ENCODE peak calls at places on chromosomes 6 and 20, in ten cellular contexts. V is sigmoid colon, L is BE2C, R is heart left ventricle, C is IMR-90, X is lung, F is body of pancreas, D is cardiac muscle cell, A is OCI-LY7, E is lower lobe of right lung. Z is an unnamed sample.
A peak's percentile ranks its signal among the peaks of the same experiment; 100 is the strongest.

GRCh38 chr6:51398064-51398740 is 579.5 kb downstream of the TFAP2B start:
- DNase-seq in E (peak; percentile 47), R (no peak), C (no peak), X (peak; percentile 37), L (peak; percentile 22), V (no peak), D (no peak), A (no peak), F (no peak), Z (no peak)

GRCh38 chr6:134295953-134296553 is 21.9 kb downstream of the SGK1 start:
- DNase-seq in E (no peak), C (peak; percentile 100), D (peak; percentile 99), X (peak; percentile 32), L (no peak), A (peak; percentile 10), V (peak; percentile 68), F (no peak), R (no peak), Z (no peak)

GRCh38 chr6:23611776-23612381 is 514.1 kb upstream of the NRSN1 start:
- DNase-seq in V (no peak), C (no peak), D (no peak), E (no peak), X (no peak), F (no peak), A (no peak), R (no peak), L (peak; percentile 74), Z (no peak)

GRCh38 chr6:143060806-143061596 is at the start of gene AIG1:
- DNase-seq in E (no peak), X (peak; percentile 75), R (peak; percentile 86), D (no peak), A (no peak), V (no peak), C (no peak), F (no peak), L (peak; percentile 66), Z (peak; percentile 21)

GRCh38 chr6:158284340-158285210 is 27.7 kb upstream of the TULP4 start:
- DNase-seq in X (no peak), A (no peak), D (peak; percentile 85), C (peak; percentile 98), E (no peak), L (no peak), F (no peak), V (no peak), R (no peak), Z (no peak)

GRCh38 chr20:31699801-31700728 is 22.6 kb downstream of the BCL2L1 start:
- DNase-seq in E (no peak), F (no peak), C (no peak), R (no peak), V (no peak), X (no peak), D (no peak), A (no peak), L (no peak), Z (no peak)

GRCh38 chr20:20568604-20569205 is 143.7 kb downstream of the RALGAPA2 start:
- DNase-seq in L (peak; percentile 43), X (no peak), A (peak; percentile 58), F (peak; percentile 43), C (peak; percentile 58), R (no peak), E (no peak), V (no peak), D (peak; percentile 63), Z (no peak)

GRCh38 chr6:11260249-11261038 is 28.0 kb upstream of the NEDD9 start:
- DNase-seq in A (no peak), R (no peak), F (no peak), X (no peak), D (no peak), C (no peak), E (no peak), L (no peak), V (no peak), Z (no peak)

GRCh38 chr20:10754809-10755208 is 81.0 kb upstream of the JAG1 start:
- DNase-seq in V (no peak), A (no peak), F (no peak), E (no peak), R (no peak), D (no peak), C (no peak), X (no peak), L (no peak), Z (no peak)

GRCh38 chr6:87756858-87757257 is 54.8 kb upstream of the AKIRIN2 start:
- DNase-seq in L (no peak), V (no peak), A (peak; percentile 94), X (peak; percentile 48), E (peak; percentile 53), F (no peak), D (peak; percentile 87), R (no peak), C (peak; percentile 83), Z (no peak)

GRCh38 chr6:129753422-129753821 is 43.4 kb upstream of the ARHGAP18 start:
- DNase-seq in D (peak; percentile 61), A (no peak), V (no peak), E (no peak), C (peak; percentile 70), L (no peak), F (no peak), R (no peak), X (no peak), Z (no peak)

GRCh38 chr6:132937466-132937906 is 123.1 kb downstream of the RPS12 start:
- DNase-seq in V (no peak), A (peak; percentile 41), C (peak; percentile 44), R (no peak), F (peak; percentile 83), D (peak; percentile 57), E (no peak), L (peak; percentile 80), X (peak; percentile 55), Z (no peak)

GRCh38 chr6:154070657-154071056 is 31.6 kb downstream of the OPRM1 start:
- DNase-seq in V (no peak), E (no peak), L (no peak), D (no peak), C (no peak), F (no peak), R (no peak), X (no peak), A (no peak), Z (no peak)

GRCh38 chr20:36398515-36398914 is 92.4 kb downstream of the DLGAP4 start:
- DNase-seq in E (no peak), C (no peak), L (no peak), A (no peak), R (no peak), D (no peak), F (no peak), V (no peak), X (no peak), Z (no peak)

GRCh38 chr6:47967843-47968242 is 143.2 kb downstream of the PTCHD4 start:
- DNase-seq in V (no peak), R (no peak), C (no peak), E (no peak), A (no peak), F (no peak), X (no peak), D (no peak), L (no peak), Z (no peak)

GRCh38 chr20:1423625-1424106 is 30.8 kb upstream of the FKBP1A start:
- DNase-seq in F (peak; percentile 63), V (no peak), X (peak; percentile 51), L (peak; percentile 42), E (peak; percentile 53), A (peak; percentile 34), R (no peak), D (peak; percentile 86), C (peak; percentile 69), Z (no peak)

GRCh38 chr6:140846518-140847277 is 1286.0 kb upstream of the GJE1 start:
- DNase-seq in D (peak; percentile 16), V (no peak), A (no peak), C (peak; percentile 72), L (no peak), E (no peak), F (no peak), R (no peak), X (no peak), Z (no peak)

GRCh38 chr20:31693987-31694661 is 28.5 kb downstream of the BCL2L1 start:
- DNase-seq in E (no peak), A (no peak), D (no peak), V (no peak), F (no peak), X (no peak), R (no peak), L (no peak), C (no peak), Z (no peak)

GRCh38 chr20:56952258-56952929 is 314.0 kb downstream of the BMP7 start:
- DNase-seq in L (no peak), D (no peak), E (no peak), C (no peak), X (no peak), V (no peak), F (no peak), R (no peak), A (no peak), Z (no peak)

GRCh38 chr20:7754102-7754501 is 186.2 kb downstream of the HAO1 start:
- DNase-seq in X (no peak), V (no peak), A (no peak), D (no peak), F (no peak), E (no peak), L (no peak), C (no peak), R (no peak), Z (no peak)
- TF ChIP-seq CTCF in X (no peak), V (no peak), A (no peak), D (no peak), F (no peak), E (no peak), L (no peak), C (no peak), R (no peak), Z (no peak)

DNA sequence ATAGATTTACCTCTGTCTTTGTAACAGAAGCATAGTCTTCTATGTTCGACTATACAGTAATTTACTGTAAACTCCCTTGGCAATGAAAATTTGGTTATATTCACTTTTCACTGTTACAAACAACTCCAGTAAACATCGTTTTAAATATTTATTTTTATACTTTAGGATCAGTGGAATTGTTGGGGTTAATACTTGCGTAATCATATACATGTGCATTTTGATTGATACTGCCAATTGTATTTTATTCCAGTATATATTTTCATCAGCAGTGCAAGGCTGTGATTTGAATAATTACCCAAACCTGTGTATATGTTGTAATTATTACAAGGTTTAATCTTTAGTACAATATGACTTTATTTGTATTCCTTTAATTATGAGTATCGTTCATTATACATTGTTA is 255.7 kb downstream of the ARID1B start:
- DNase-seq in A (no peak), V (no peak), X (no peak), R (no peak), L (no peak), E (no peak), F (no peak), C (no peak), D (no peak), Z (no peak)
- H3K4me3 ChIP-seq in A (peak overlapping the region; percentile 61), V (no peak overlapping the region), X (no peak overlapping the region), R (peak overlapping the region; percentile 47), L (no peak overlapping the region), E (peak overlapping the region; percentile 55), F (no peak overlapping the region), C (peak overlapping the region; percentile 97), D (no peak overlapping the region), Z (peak overlapping the region; percentile 49)

GRCh38 chr20:39042279-39043150 is 80.4 kb downstream of the DHX35 start:
- DNase-seq in E (no peak), A (no peak), D (peak; percentile 8), V (no peak), X (no peak), C (peak; percentile 50), F (no peak), L (no peak), R (no peak), Z (no peak)
- H3K4me1 ChIP-seq in E (no peaks in the 10 kb centered on the region), A (no peaks in the 10 kb centered on the region), D (no peaks in the 10 kb centered on the region), V (peaks cover 16% of the 10 kb centered on the region), X (no peaks in the 10 kb centered on the region), C (peaks cover 6% of the 10 kb centered on the region), F (no peaks in the 10 kb centered on the region), L (peaks cover 4% of the 10 kb centered on the region), R (no peaks in the 10 kb centered on the region), Z (no peaks in the 10 kb centered on the region)

GRCh38 chr6:55980627-55981211 is 105.3 kb upstream of the BMP5 start:
- DNase-seq in V (no peak), E (no peak), X (no peak), R (no peak), L (peak; percentile 50), A (peak; percentile 22), F (peak; percentile 22), D (peak; percentile 68), C (peak; percentile 41), Z (no peak)
- TF ChIP-seq CTCF in V (peak; percentile 75), E (peak; percentile 70), X (peak; percentile 33), R (peak; percentile 62), L (peak; percentile 75), A (peak; percentile 92), F (peak; percentile 53), D (peak; percentile 59), C (peak; percentile 76), Z (peak; percentile 43)